ENCODE peak calls at places on chromosomes 7 and 10, in five cellular contexts. Z, H, G, F and B are unnamed samples.

GRCh38 chr7:95246935-95247370 is 77.4 kb downstream of the PON1 start:
- DNase-seq in Z (peak; percentile 83), H (no peak), G (peak; percentile 37), F (peak; percentile 54), B (no peak)

GRCh38 chr7:42947531-42947930 is 15.4 kb downstream of the MRPL32 start:
- DNase-seq in Z (no peak), H (no peak), G (no peak), F (no peak), B (no peak)

GRCh38 chr7:134865001-134865845 is 85.8 kb downstream of the CALD1 start:
- DNase-seq in Z (peak; percentile 78), H (peak; percentile 11), G (no peak), F (no peak), B (no peak)

GRCh38 chr7:111068618-111069017 is 22.3 kb upstream of the LRRN3 start:
- DNase-seq in Z (no peak), H (no peak), G (no peak), F (no peak), B (no peak)

GRCh38 chr7:7201583-7202374 is 19.4 kb downstream of the C1GALT1 start:
- DNase-seq in Z (no peak), H (peak; percentile 35), G (no peak), F (no peak), B (no peak)

GRCh38 chr7:139768249-139768824 is 9.5 kb downstream of the HIPK2 start:
- DNase-seq in Z (no peak), H (no peak), G (no peak), F (no peak), B (no peak)

GRCh38 chr10:32253300-32253699 is 93.7 kb downstream of the EPC1 start:
- DNase-seq in Z (peak; percentile 22), H (no peak), G (no peak), F (peak; percentile 56), B (no peak)

GRCh38 chr7:96747413-96747940 is 37.8 kb upstream of the SEM1 start:
- DNase-seq in Z (peak; percentile 11), H (no peak), G (no peak), F (no peak), B (no peak)

GRCh38 chr10:96230527-96230926 is 40.8 kb downstream of the BLNK start:
- DNase-seq in Z (no peak), H (no peak), G (no peak), F (no peak), B (no peak)

GRCh38 chr7:144650439-144650838 is 185.4 kb downstream of the TPK1 start:
- DNase-seq in Z (no peak), H (no peak), G (no peak), F (no peak), B (no peak)

GRCh38 chr10:97687785-97688781 is 1.0 kb upstream of the AVPI1 start:
- DNase-seq in Z (peak; percentile 90), H (no peak), G (peak; percentile 63), F (no peak), B (no peak)

GRCh38 chr7:91759205-91759863 is 121.2 kb downstream of the MTERF1 start:
- DNase-seq in Z (peak; percentile 40), H (no peak), G (no peak), F (no peak), B (no peak)

GRCh38 chr10:44968101-44968886 is 8.7 kb downstream of the RASSF4 start:
- DNase-seq in Z (peak; percentile 43), H (no peak), G (no peak), F (no peak), B (no peak)

GRCh38 chr7:126778101-126778500 is 474.6 kb downstream of the GRM8 start:
- DNase-seq in Z (no peak), H (no peak), G (no peak), F (no peak), B (no peak)

GRCh38 chr7:132319481-132319880 is 256.8 kb downstream of the PLXNA4 start:
- DNase-seq in Z (no peak), H (no peak), G (no peak), F (no peak), B (no peak)

GRCh38 chr10:29583674-29584073 is 51.1 kb downstream of the SVIL start:
- DNase-seq in Z (peak; percentile 52), H (no peak), G (no peak), F (no peak), B (no peak)

GRCh38 chr7:17939670-17940301 is 508 bp downstream of the SNX13 start:
- DNase-seq in Z (peak; percentile 29), H (peak; percentile 53), G (no peak), F (no peak), B (no peak)

GRCh38 chr7:111796671-111797070 is 234.4 kb upstream of the IMMP2L start:
- DNase-seq in Z (peak; percentile 21), H (no peak), G (no peak), F (peak; percentile 27), B (no peak)

GRCh38 chr10:12800302-12800701 is 201.2 kb downstream of the CCDC3 start:
- DNase-seq in Z (no peak), H (no peak), G (no peak), F (no peak), B (no peak)

GRCh38 chr10:30784896-30785605 is 155.5 kb upstream of the LYZL2 start:
- DNase-seq in Z (peak; percentile 82), H (peak; percentile 43), G (no peak), F (no peak), B (peak; percentile 38)

GRCh38 chr10:99444676-99445075 is 14.3 kb upstream of the GOT1 start:
- DNase-seq in Z (no peak), H (no peak), G (no peak), F (no peak), B (no peak)

GRCh38 chr10:114095676-114096331 is 52.1 kb downstream of the ADRB1 start:
- DNase-seq in Z (no peak), H (no peak), G (no peak), F (no peak), B (no peak)

GRCh38 chr7:16347461-16348192 is 73.7 kb downstream of the CRPPA start:
- DNase-seq in Z (peak; percentile 38), H (no peak), G (no peak), F (no peak), B (no peak)

GRCh38 chr10:34254596-34254995 is 560.5 kb downstream of the PARD3 start:
- DNase-seq in Z (peak; percentile 82), H (no peak), G (no peak), F (peak; percentile 29), B (no peak)

GRCh38 chr10:81679291-81679690 is 195.7 kb upstream of the NRG3 start:
- DNase-seq in Z (no peak), H (no peak), G (no peak), F (no peak), B (no peak)

GRCh38 chr10:3452234-3452633 is 279.7 kb upstream of the PITRM1 start:
- DNase-seq in Z (peak; percentile 97), H (no peak), G (peak; percentile 85), F (no peak), B (no peak)

DNA sequence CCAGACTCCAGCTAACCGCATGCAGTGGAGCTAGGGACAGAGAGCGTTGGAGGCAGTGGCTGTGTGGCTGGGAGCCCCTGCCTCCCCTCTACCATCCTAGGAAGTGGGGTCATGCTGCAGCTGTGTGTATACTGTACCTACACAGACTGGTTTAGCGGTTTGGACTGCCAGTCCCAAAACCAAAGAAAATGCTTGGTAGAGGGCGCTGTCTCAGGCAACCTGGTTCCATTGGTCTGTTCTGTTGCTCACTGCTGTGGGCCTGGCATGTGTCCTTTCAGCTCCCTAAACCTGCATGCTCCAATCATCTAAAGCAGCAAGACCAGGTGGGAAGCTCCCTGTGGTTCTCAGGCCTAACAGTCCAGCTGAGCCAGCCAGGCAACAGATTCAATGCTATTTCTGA is 4.5 kb downstream of the RBP4 start:
- DNase-seq in Z (no peak), H (no peak), G (no peak), F (peak; percentile 19), B (no peak)
- TF ChIP-seq CTCF in Z (no peak), H (no peak), G (no peak), F (peak; percentile 42), B (no peak)

GRCh38 chr7:4738711-4739527 is 36.5 kb upstream of the AP5Z1 start:
- DNase-seq in Z (peak; percentile 94), H (peak; percentile 45), G (peak; percentile 27), F (peak; percentile 73), B (no peak)
- TF ChIP-seq CTCF in Z (peak; percentile 17), H (no peak), G (no peak), F (no peak), B (no peak)

GRCh38 chr7:101332026-101332425 is 10.4 kb upstream of the IFT22 start:
- DNase-seq in Z (no peak), H (no peak), G (no peak), F (no peak), B (no peak)

GRCh38 chr7:101328159-101328558 is 6.5 kb upstream of the IFT22 start:
- DNase-seq in Z (no peak), H (no peak), G (no peak), F (no peak), B (no peak)

GRCh38 chr7:101333912-101334311 is 12.3 kb upstream of the IFT22 start:
- DNase-seq in Z (no peak), H (no peak), G (no peak), F (no peak), B (no peak)

DNA sequence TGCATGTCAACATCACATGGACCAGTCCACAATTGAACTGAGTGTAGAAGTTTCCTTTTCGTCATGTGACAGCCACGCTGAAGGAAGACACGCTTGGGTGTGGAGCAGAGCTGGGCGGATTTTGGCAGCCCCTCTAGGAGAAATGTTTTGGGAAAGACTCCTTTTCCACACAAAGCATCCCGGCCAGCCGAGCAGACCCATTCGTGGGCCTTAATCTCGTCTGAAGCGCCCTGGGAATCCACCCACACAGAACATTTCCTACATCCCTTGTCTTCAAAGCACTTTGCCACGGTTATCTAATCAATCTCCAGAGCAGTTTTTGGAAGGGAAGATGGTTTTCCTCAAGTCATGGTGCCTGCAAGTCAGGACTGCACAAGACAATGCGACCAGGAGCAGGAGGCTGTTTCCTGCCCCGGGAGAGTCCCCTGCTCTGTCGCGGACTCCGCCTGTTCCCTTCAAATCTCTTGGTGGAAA is 8.4 kb upstream of the IFT22 start:
- DNase-seq in Z (no peak), H (no peak), G (no peak), F (no peak), B (no peak)
- TF ChIP-seq CTCF in Z (no peak), H (no peak), G (no peak), F (no peak), B (no peak)

DNA sequence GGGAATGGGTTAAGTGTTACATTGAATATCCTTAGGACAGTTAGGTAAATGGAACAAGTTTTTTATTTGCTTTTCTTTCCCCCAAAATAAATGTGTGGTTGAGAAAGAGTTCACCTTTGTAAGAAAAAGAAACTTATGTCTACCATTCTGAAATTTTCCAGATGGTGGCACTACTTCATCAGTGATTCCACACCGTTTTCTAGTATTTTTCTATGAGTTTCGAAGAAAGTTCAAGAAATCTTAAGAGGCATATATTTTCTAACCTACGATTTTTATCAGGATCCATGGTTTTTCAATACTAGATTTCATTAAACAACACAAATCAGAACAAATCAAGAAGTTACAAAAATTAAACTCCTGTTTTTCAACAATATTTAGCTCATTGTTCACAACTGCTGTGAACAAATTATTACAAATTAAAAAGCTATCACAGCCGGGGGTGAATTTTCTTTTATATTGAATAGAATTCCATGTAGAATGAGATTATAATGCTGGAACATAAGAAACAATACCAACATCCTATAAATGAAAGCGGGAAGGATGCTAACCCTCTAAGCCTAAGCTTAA is 163.1 kb upstream of the NPVF start:
- DNase-seq in Z (peak; percentile 59), H (no peak), G (no peak), F (peak; percentile 2), B (no peak)
- TF ChIP-seq CTCF in Z (peak; percentile 52), H (no peak), G (peak; percentile 43), F (no peak), B (peak; percentile 44)